ENCODE peak calls at places on chromosomes 11 and 22, in seven cellular contexts. S is H4; B is activated T-cell treated with anti-CD3 and anti-CD28 coated beads, Interleukin-2, amount 50 U/mL, for 24 hours; I is CD4-positive, alpha-beta T cell; K is mammary epithelial cell; D is stimulated activated CD4-positive, alpha-beta T cell treated with anti-CD3 and anti-CD28 coated beads, Interleukin-1b, Interleukin-23, amount 100 ng/mL, for 24 hours; R is stomach. E is an unnamed sample.

GRCh38 chr11:43550714-43551113 is 129.8 kb upstream of the HSD17B12 start:
- DNase-seq in D (no peak), B (no peak), K (no peak), S (no peak), R (no peak), I (no peak), E (no peak)

GRCh38 chr11:13082588-13082987 is 73.5 kb downstream of the RASSF10 start:
- DNase-seq in R (no peak), K (no peak), D (no peak), B (no peak), I (no peak), S (no peak), E (no peak)

GRCh38 chr11:34439521-34440258 is 956 bp downstream of the CAT start:
- DNase-seq in D (no peak), R (no peak), K (no peak), B (no peak), S (no peak), I (no peak), E (no peak)

GRCh38 chr11:44326615-44327475 is 16.9 kb upstream of the ALX4 start:
- DNase-seq in S (no peak), D (no peak), I (no peak), B (no peak), R (no peak), K (no peak), E (no peak)

GRCh38 chr11:73997120-73997772 is 11.6 kb downstream of the UCP3 start:
- DNase-seq in D (no peak), K (no peak), R (no peak), I (no peak), S (no peak), B (no peak), E (no peak)

GRCh38 chr11:99814021-99814420 is 793.3 kb downstream of the CNTN5 start:
- DNase-seq in D (no peak), S (no peak), R (no peak), B (no peak), K (no peak), I (no peak), E (no peak)

GRCh38 chr11:68756171-68756766 is 4.9 kb upstream of the TESMIN start:
- DNase-seq in K (peak), D (no peak), R (no peak), B (no peak), I (no peak), S (no peak), E (no peak)

GRCh38 chr11:119206512-119207299 is 567 bp downstream of the CBL start:
- DNase-seq in D (peak), B (no peak), S (no peak), I (peak), K (no peak), R (no peak), E (no peak)

GRCh38 chr11:19040051-19040450 is 20.5 kb downstream of the MRGPRX2 start:
- DNase-seq in R (no peak), D (no peak), I (no peak), K (no peak), B (no peak), S (no peak), E (no peak)

GRCh38 chr11:111419641-111420327 is 40.7 kb upstream of the POU2AF1 start:
- DNase-seq in R (peak), D (no peak), K (no peak), B (no peak), I (no peak), S (no peak), E (no peak)

GRCh38 chr11:106424111-106424510 is 346.6 kb downstream of the AASDHPPT start:
- DNase-seq in D (no peak), B (no peak), K (peak), I (no peak), R (no peak), S (peak), E (peak)

GRCh38 chr11:118142809-118143208 is 9.8 kb downstream of the SCN4B start:
- DNase-seq in K (no peak), D (no peak), B (no peak), I (no peak), S (no peak), R (no peak), E (no peak)

GRCh38 chr22:38243007-38243775 is 29.6 kb downstream of the TMEM184B start:
- DNase-seq in K (peak), D (no peak), R (peak), I (no peak), B (no peak), S (peak), E (no peak)

GRCh38 chr11:8209208-8209807 is 40.5 kb upstream of the RIC3 start:
- DNase-seq in D (no peak), R (peak), S (no peak), K (no peak), B (peak), I (no peak), E (no peak)

GRCh38 chr11:59866397-59866796 is at the start of gene TCN1:
- DNase-seq in I (no peak), S (peak), K (peak), R (no peak), B (no peak), D (no peak), E (peak)

GRCh38 chr11:124950606-124951330 is 3.2 kb upstream of the CCDC15 start:
- DNase-seq in I (no peak), R (no peak), K (no peak), B (no peak), D (no peak), S (no peak), E (no peak)

GRCh38 chr11:537622-538430 is 499 bp downstream of the LRRC56 start:
- DNase-seq in R (no peak), K (no peak), B (no peak), I (no peak), S (no peak), D (no peak), E (no peak)

GRCh38 chr11:96342131-96342970 is 644 bp downstream of the MAML2 start:
- DNase-seq in D (no peak), K (no peak), R (no peak), B (no peak), S (no peak), I (no peak), E (no peak)

GRCh38 chr11:66727282-66727882 is 1.6 kb downstream of the SPTBN2 start:
- DNase-seq in S (no peak), K (peak), B (peak), R (peak), D (no peak), I (no peak), E (no peak)

GRCh38 chr22:22182218-22182989 is 62.2 kb upstream of the VPREB1 start:
- DNase-seq in D (no peak), R (no peak), I (no peak), S (no peak), B (no peak), K (no peak), E (no peak)

GRCh38 chr22:44347549-44347948 is 34.8 kb upstream of the SHISAL1 start:
- DNase-seq in S (no peak), R (no peak), I (no peak), B (no peak), D (no peak), K (no peak), E (no peak)